ENCODE peak calls at places on chromosomes 13 and 19, in nine cellular contexts. One of them, this sample, is unnamed.

GRCh38 chr13:75554981-75555380 is 5.4 kb downstream of the UCHL3 start:
- DNase-seq in stimulated activated CD4-positive, alpha-beta T cell treated with anti-CD3 and anti-CD28 coated beads, TNF-alpha, amount 100 ng/mL, for 24 hours: no peak
- DNase-seq in activated CD4-positive, alpha-beta T cell treated with anti-CD3 and anti-CD28 coated beads, Interleukin-2, amount 10 ng/mL, durations not matched to agents 7 days and 5 days: no peak
- DNase-seq in glutamatergic neuron: no peak
- DNase-seq in A172: no peak
- DNase-seq in GM13977: no peak
- DNase-seq in RWPE1: no peak
- DNase-seq in activated CD8-positive, alpha-beta memory T cell treated with anti-CD3 and anti-CD28 coated beads, Interleukin-2, amount 50 U/mL, for 48 hours: no peak
- DNase-seq in GM10248: no peak
- DNase-seq in this sample: no peak

GRCh38 chr19:409006-409514 is at the start of gene C2CD4C:
- DNase-seq in stimulated activated CD4-positive, alpha-beta T cell treated with anti-CD3 and anti-CD28 coated beads, TNF-alpha, amount 100 ng/mL, for 24 hours: no peak
- DNase-seq in activated CD4-positive, alpha-beta T cell treated with anti-CD3 and anti-CD28 coated beads, Interleukin-2, amount 10 ng/mL, durations not matched to agents 7 days and 5 days: no peak
- DNase-seq in glutamatergic neuron: peak; percentile 71
- DNase-seq in A172: no peak
- DNase-seq in GM13977: peak; percentile 50
- DNase-seq in RWPE1: no peak
- DNase-seq in activated CD8-positive, alpha-beta memory T cell treated with anti-CD3 and anti-CD28 coated beads, Interleukin-2, amount 50 U/mL, for 48 hours: peak; percentile 64
- DNase-seq in GM10248: no peak
- DNase-seq in this sample: no peak

GRCh38 chr13:110379905-110380341 is 72.8 kb downstream of the COL4A2 start:
- DNase-seq in stimulated activated CD4-positive, alpha-beta T cell treated with anti-CD3 and anti-CD28 coated beads, TNF-alpha, amount 100 ng/mL, for 24 hours: no peak
- DNase-seq in activated CD4-positive, alpha-beta T cell treated with anti-CD3 and anti-CD28 coated beads, Interleukin-2, amount 10 ng/mL, durations not matched to agents 7 days and 5 days: no peak
- DNase-seq in glutamatergic neuron: no peak
- DNase-seq in A172: peak; percentile 55
- DNase-seq in GM13977: no peak
- DNase-seq in RWPE1: no peak
- DNase-seq in activated CD8-positive, alpha-beta memory T cell treated with anti-CD3 and anti-CD28 coated beads, Interleukin-2, amount 50 U/mL, for 48 hours: no peak
- DNase-seq in GM10248: no peak
- DNase-seq in this sample: no peak

GRCh38 chr19:31545766-31546165 is 196.5 kb upstream of the TSHZ3 start:
- DNase-seq in stimulated activated CD4-positive, alpha-beta T cell treated with anti-CD3 and anti-CD28 coated beads, TNF-alpha, amount 100 ng/mL, for 24 hours: no peak
- DNase-seq in activated CD4-positive, alpha-beta T cell treated with anti-CD3 and anti-CD28 coated beads, Interleukin-2, amount 10 ng/mL, durations not matched to agents 7 days and 5 days: no peak
- DNase-seq in glutamatergic neuron: no peak
- DNase-seq in A172: no peak
- DNase-seq in GM13977: no peak
- DNase-seq in RWPE1: no peak
- DNase-seq in activated CD8-positive, alpha-beta memory T cell treated with anti-CD3 and anti-CD28 coated beads, Interleukin-2, amount 50 U/mL, for 48 hours: no peak
- DNase-seq in GM10248: no peak
- DNase-seq in this sample: no peak

GRCh38 chr13:84607614-84608013 is 725.3 kb upstream of the SLITRK1 start:
- DNase-seq in stimulated activated CD4-positive, alpha-beta T cell treated with anti-CD3 and anti-CD28 coated beads, TNF-alpha, amount 100 ng/mL, for 24 hours: no peak
- DNase-seq in activated CD4-positive, alpha-beta T cell treated with anti-CD3 and anti-CD28 coated beads, Interleukin-2, amount 10 ng/mL, durations not matched to agents 7 days and 5 days: no peak
- DNase-seq in glutamatergic neuron: no peak
- DNase-seq in A172: peak; percentile 57
- DNase-seq in GM13977: no peak
- DNase-seq in RWPE1: peak; percentile 17
- DNase-seq in activated CD8-positive, alpha-beta memory T cell treated with anti-CD3 and anti-CD28 coated beads, Interleukin-2, amount 50 U/mL, for 48 hours: no peak
- DNase-seq in GM10248: no peak
- DNase-seq in this sample: no peak

GRCh38 chr13:90622547-90622946 is 724.9 kb upstream of the MIR17HG start:
- DNase-seq in stimulated activated CD4-positive, alpha-beta T cell treated with anti-CD3 and anti-CD28 coated beads, TNF-alpha, amount 100 ng/mL, for 24 hours: no peak
- DNase-seq in activated CD4-positive, alpha-beta T cell treated with anti-CD3 and anti-CD28 coated beads, Interleukin-2, amount 10 ng/mL, durations not matched to agents 7 days and 5 days: no peak
- DNase-seq in glutamatergic neuron: no peak
- DNase-seq in A172: peak; percentile 10
- DNase-seq in GM13977: no peak
- DNase-seq in RWPE1: peak; percentile 30
- DNase-seq in activated CD8-positive, alpha-beta memory T cell treated with anti-CD3 and anti-CD28 coated beads, Interleukin-2, amount 50 U/mL, for 48 hours: no peak
- DNase-seq in GM10248: no peak
- DNase-seq in this sample: peak; percentile 11

GRCh38 chr19:29268103-29268502 is 55.2 kb upstream of the UQCRFS1 start:
- DNase-seq in stimulated activated CD4-positive, alpha-beta T cell treated with anti-CD3 and anti-CD28 coated beads, TNF-alpha, amount 100 ng/mL, for 24 hours: no peak
- DNase-seq in activated CD4-positive, alpha-beta T cell treated with anti-CD3 and anti-CD28 coated beads, Interleukin-2, amount 10 ng/mL, durations not matched to agents 7 days and 5 days: no peak
- DNase-seq in glutamatergic neuron: no peak
- DNase-seq in A172: no peak
- DNase-seq in GM13977: no peak
- DNase-seq in RWPE1: no peak
- DNase-seq in activated CD8-positive, alpha-beta memory T cell treated with anti-CD3 and anti-CD28 coated beads, Interleukin-2, amount 50 U/mL, for 48 hours: peak; percentile 20
- DNase-seq in GM10248: no peak
- DNase-seq in this sample: no peak

GRCh38 chr13:27359203-27359821 is 65.1 kb upstream of the GTF3A start:
- DNase-seq in stimulated activated CD4-positive, alpha-beta T cell treated with anti-CD3 and anti-CD28 coated beads, TNF-alpha, amount 100 ng/mL, for 24 hours: peak; percentile 57
- DNase-seq in activated CD4-positive, alpha-beta T cell treated with anti-CD3 and anti-CD28 coated beads, Interleukin-2, amount 10 ng/mL, durations not matched to agents 7 days and 5 days: peak; percentile 68
- DNase-seq in glutamatergic neuron: peak; percentile 82
- DNase-seq in A172: peak; percentile 56
- DNase-seq in GM13977: peak; percentile 76
- DNase-seq in RWPE1: peak; percentile 70
- DNase-seq in activated CD8-positive, alpha-beta memory T cell treated with anti-CD3 and anti-CD28 coated beads, Interleukin-2, amount 50 U/mL, for 48 hours: peak; percentile 70
- DNase-seq in GM10248: peak; percentile 69
- DNase-seq in this sample: no peak

GRCh38 chr13:90585392-90585791 is 762.1 kb upstream of the MIR17HG start:
- DNase-seq in stimulated activated CD4-positive, alpha-beta T cell treated with anti-CD3 and anti-CD28 coated beads, TNF-alpha, amount 100 ng/mL, for 24 hours: no peak
- DNase-seq in activated CD4-positive, alpha-beta T cell treated with anti-CD3 and anti-CD28 coated beads, Interleukin-2, amount 10 ng/mL, durations not matched to agents 7 days and 5 days: no peak
- DNase-seq in glutamatergic neuron: no peak
- DNase-seq in A172: no peak
- DNase-seq in GM13977: no peak
- DNase-seq in RWPE1: no peak
- DNase-seq in activated CD8-positive, alpha-beta memory T cell treated with anti-CD3 and anti-CD28 coated beads, Interleukin-2, amount 50 U/mL, for 48 hours: no peak
- DNase-seq in GM10248: no peak
- DNase-seq in this sample: no peak

GRCh38 chr19:31548941-31549340 is 199.7 kb upstream of the TSHZ3 start:
- DNase-seq in stimulated activated CD4-positive, alpha-beta T cell treated with anti-CD3 and anti-CD28 coated beads, TNF-alpha, amount 100 ng/mL, for 24 hours: no peak
- DNase-seq in activated CD4-positive, alpha-beta T cell treated with anti-CD3 and anti-CD28 coated beads, Interleukin-2, amount 10 ng/mL, durations not matched to agents 7 days and 5 days: no peak
- DNase-seq in glutamatergic neuron: peak; percentile 38
- DNase-seq in A172: peak; percentile 23
- DNase-seq in GM13977: no peak
- DNase-seq in RWPE1: no peak
- DNase-seq in activated CD8-positive, alpha-beta memory T cell treated with anti-CD3 and anti-CD28 coated beads, Interleukin-2, amount 50 U/mL, for 48 hours: no peak
- DNase-seq in GM10248: no peak
- DNase-seq in this sample: no peak

GRCh38 chr19:42628411-42629135 is 33.8 kb upstream of the CEACAM8 start:
- DNase-seq in stimulated activated CD4-positive, alpha-beta T cell treated with anti-CD3 and anti-CD28 coated beads, TNF-alpha, amount 100 ng/mL, for 24 hours: no peak
- DNase-seq in activated CD4-positive, alpha-beta T cell treated with anti-CD3 and anti-CD28 coated beads, Interleukin-2, amount 10 ng/mL, durations not matched to agents 7 days and 5 days: no peak
- DNase-seq in glutamatergic neuron: no peak
- DNase-seq in A172: no peak
- DNase-seq in GM13977: no peak
- DNase-seq in RWPE1: no peak
- DNase-seq in activated CD8-positive, alpha-beta memory T cell treated with anti-CD3 and anti-CD28 coated beads, Interleukin-2, amount 50 U/mL, for 48 hours: no peak
- DNase-seq in GM10248: no peak
- DNase-seq in this sample: no peak

GRCh38 chr19:48390188-48391099 is 907 bp downstream of the KDELR1 start:
- DNase-seq in stimulated activated CD4-positive, alpha-beta T cell treated with anti-CD3 and anti-CD28 coated beads, TNF-alpha, amount 100 ng/mL, for 24 hours: no peak
- DNase-seq in activated CD4-positive, alpha-beta T cell treated with anti-CD3 and anti-CD28 coated beads, Interleukin-2, amount 10 ng/mL, durations not matched to agents 7 days and 5 days: peak; percentile 68
- DNase-seq in glutamatergic neuron: peak; percentile 88
- DNase-seq in A172: peak; percentile 8
- DNase-seq in GM13977: peak; percentile 73
- DNase-seq in RWPE1: peak; percentile 46
- DNase-seq in activated CD8-positive, alpha-beta memory T cell treated with anti-CD3 and anti-CD28 coated beads, Interleukin-2, amount 50 U/mL, for 48 hours: peak; percentile 82
- DNase-seq in GM10248: peak; percentile 77
- DNase-seq in this sample: no peak

GRCh38 chr13:40440990-40441820 is 225.2 kb downstream of the FOXO1 start:
- DNase-seq in stimulated activated CD4-positive, alpha-beta T cell treated with anti-CD3 and anti-CD28 coated beads, TNF-alpha, amount 100 ng/mL, for 24 hours: no peak
- DNase-seq in activated CD4-positive, alpha-beta T cell treated with anti-CD3 and anti-CD28 coated beads, Interleukin-2, amount 10 ng/mL, durations not matched to agents 7 days and 5 days: no peak
- DNase-seq in glutamatergic neuron: no peak
- DNase-seq in A172: peak; percentile 35
- DNase-seq in GM13977: no peak
- DNase-seq in RWPE1: peak; percentile 44
- DNase-seq in activated CD8-positive, alpha-beta memory T cell treated with anti-CD3 and anti-CD28 coated beads, Interleukin-2, amount 50 U/mL, for 48 hours: no peak
- DNase-seq in GM10248: no peak
- DNase-seq in this sample: no peak

GRCh38 chr13:111460548-111461444 is 140.4 kb downstream of the TEX29 start:
- DNase-seq in stimulated activated CD4-positive, alpha-beta T cell treated with anti-CD3 and anti-CD28 coated beads, TNF-alpha, amount 100 ng/mL, for 24 hours: no peak
- DNase-seq in activated CD4-positive, alpha-beta T cell treated with anti-CD3 and anti-CD28 coated beads, Interleukin-2, amount 10 ng/mL, durations not matched to agents 7 days and 5 days: no peak
- DNase-seq in glutamatergic neuron: peak; percentile 64
- DNase-seq in A172: peak; percentile 57
- DNase-seq in GM13977: no peak
- DNase-seq in RWPE1: peak; percentile 35
- DNase-seq in activated CD8-positive, alpha-beta memory T cell treated with anti-CD3 and anti-CD28 coated beads, Interleukin-2, amount 50 U/mL, for 48 hours: no peak
- DNase-seq in GM10248: no peak
- DNase-seq in this sample: no peak

GRCh38 chr13:100542546-100543156 is 45.9 kb downstream of the GGACT start:
- DNase-seq in stimulated activated CD4-positive, alpha-beta T cell treated with anti-CD3 and anti-CD28 coated beads, TNF-alpha, amount 100 ng/mL, for 24 hours: no peak
- DNase-seq in activated CD4-positive, alpha-beta T cell treated with anti-CD3 and anti-CD28 coated beads, Interleukin-2, amount 10 ng/mL, durations not matched to agents 7 days and 5 days: peak; percentile 11
- DNase-seq in glutamatergic neuron: no peak
- DNase-seq in A172: peak; percentile 15
- DNase-seq in GM13977: peak; percentile 79
- DNase-seq in RWPE1: peak; percentile 45
- DNase-seq in activated CD8-positive, alpha-beta memory T cell treated with anti-CD3 and anti-CD28 coated beads, Interleukin-2, amount 50 U/mL, for 48 hours: peak; percentile 35
- DNase-seq in GM10248: peak; percentile 70
- DNase-seq in this sample: no peak

GRCh38 chr19:56189785-56190184 is 7.8 kb downstream of the ZSCAN5B start:
- DNase-seq in stimulated activated CD4-positive, alpha-beta T cell treated with anti-CD3 and anti-CD28 coated beads, TNF-alpha, amount 100 ng/mL, for 24 hours: no peak
- DNase-seq in activated CD4-positive, alpha-beta T cell treated with anti-CD3 and anti-CD28 coated beads, Interleukin-2, amount 10 ng/mL, durations not matched to agents 7 days and 5 days: no peak
- DNase-seq in glutamatergic neuron: no peak
- DNase-seq in A172: no peak
- DNase-seq in GM13977: no peak
- DNase-seq in RWPE1: no peak
- DNase-seq in activated CD8-positive, alpha-beta memory T cell treated with anti-CD3 and anti-CD28 coated beads, Interleukin-2, amount 50 U/mL, for 48 hours: no peak
- DNase-seq in GM10248: no peak
- DNase-seq in this sample: no peak

GRCh38 chr13:38641164-38641948 is 45.5 kb upstream of the FREM2 start:
- DNase-seq in stimulated activated CD4-positive, alpha-beta T cell treated with anti-CD3 and anti-CD28 coated beads, TNF-alpha, amount 100 ng/mL, for 24 hours: no peak
- DNase-seq in activated CD4-positive, alpha-beta T cell treated with anti-CD3 and anti-CD28 coated beads, Interleukin-2, amount 10 ng/mL, durations not matched to agents 7 days and 5 days: no peak
- DNase-seq in glutamatergic neuron: no peak
- DNase-seq in A172: peak; percentile 2
- DNase-seq in GM13977: no peak
- DNase-seq in RWPE1: no peak
- DNase-seq in activated CD8-positive, alpha-beta memory T cell treated with anti-CD3 and anti-CD28 coated beads, Interleukin-2, amount 50 U/mL, for 48 hours: no peak
- DNase-seq in GM10248: no peak
- DNase-seq in this sample: no peak

GRCh38 chr19:2315818-2316353 is 7.9 kb upstream of the LINGO3 start:
- DNase-seq in stimulated activated CD4-positive, alpha-beta T cell treated with anti-CD3 and anti-CD28 coated beads, TNF-alpha, amount 100 ng/mL, for 24 hours: no peak
- DNase-seq in activated CD4-positive, alpha-beta T cell treated with anti-CD3 and anti-CD28 coated beads, Interleukin-2, amount 10 ng/mL, durations not matched to agents 7 days and 5 days: peak; percentile 28
- DNase-seq in glutamatergic neuron: peak; percentile 82
- DNase-seq in A172: no peak
- DNase-seq in GM13977: no peak
- DNase-seq in RWPE1: no peak
- DNase-seq in activated CD8-positive, alpha-beta memory T cell treated with anti-CD3 and anti-CD28 coated beads, Interleukin-2, amount 50 U/mL, for 48 hours: no peak
- DNase-seq in GM10248: peak; percentile 65
- DNase-seq in this sample: no peak

GRCh38 chr13:108154421-108154858 is 60.9 kb downstream of the LIG4 start:
- DNase-seq in stimulated activated CD4-positive, alpha-beta T cell treated with anti-CD3 and anti-CD28 coated beads, TNF-alpha, amount 100 ng/mL, for 24 hours: no peak
- DNase-seq in activated CD4-positive, alpha-beta T cell treated with anti-CD3 and anti-CD28 coated beads, Interleukin-2, amount 10 ng/mL, durations not matched to agents 7 days and 5 days: no peak
- DNase-seq in glutamatergic neuron: no peak
- DNase-seq in A172: no peak
- DNase-seq in GM13977: no peak
- DNase-seq in RWPE1: no peak
- DNase-seq in activated CD8-positive, alpha-beta memory T cell treated with anti-CD3 and anti-CD28 coated beads, Interleukin-2, amount 50 U/mL, for 48 hours: no peak
- DNase-seq in GM10248: no peak
- DNase-seq in this sample: no peak

GRCh38 chr19:3358919-3359849 is 7.2 kb upstream of the NFIC start:
- DNase-seq in stimulated activated CD4-positive, alpha-beta T cell treated with anti-CD3 and anti-CD28 coated beads, TNF-alpha, amount 100 ng/mL, for 24 hours: peak; percentile 43
- DNase-seq in activated CD4-positive, alpha-beta T cell treated with anti-CD3 and anti-CD28 coated beads, Interleukin-2, amount 10 ng/mL, durations not matched to agents 7 days and 5 days: peak; percentile 73
- DNase-seq in glutamatergic neuron: peak; percentile 40
- DNase-seq in A172: no peak
- DNase-seq in GM13977: peak; percentile 94
- DNase-seq in RWPE1: no peak
- DNase-seq in activated CD8-positive, alpha-beta memory T cell treated with anti-CD3 and anti-CD28 coated beads, Interleukin-2, amount 50 U/mL, for 48 hours: peak; percentile 74
- DNase-seq in GM10248: peak; percentile 86
- DNase-seq in this sample: no peak

GRCh38 chr19:45834970-45835369 is 19.9 kb upstream of the RSPH6A start:
- DNase-seq in stimulated activated CD4-positive, alpha-beta T cell treated with anti-CD3 and anti-CD28 coated beads, TNF-alpha, amount 100 ng/mL, for 24 hours: no peak
- DNase-seq in activated CD4-positive, alpha-beta T cell treated with anti-CD3 and anti-CD28 coated beads, Interleukin-2, amount 10 ng/mL, durations not matched to agents 7 days and 5 days: no peak
- DNase-seq in glutamatergic neuron: no peak
- DNase-seq in A172: no peak
- DNase-seq in GM13977: no peak
- DNase-seq in RWPE1: no peak
- DNase-seq in activated CD8-positive, alpha-beta memory T cell treated with anti-CD3 and anti-CD28 coated beads, Interleukin-2, amount 50 U/mL, for 48 hours: no peak
- DNase-seq in GM10248: no peak
- DNase-seq in this sample: no peak

GRCh38 chr13:47708386-47708785 is 292.7 kb downstream of the SUCLA2 start:
- DNase-seq in stimulated activated CD4-positive, alpha-beta T cell treated with anti-CD3 and anti-CD28 coated beads, TNF-alpha, amount 100 ng/mL, for 24 hours: no peak
- DNase-seq in activated CD4-positive, alpha-beta T cell treated with anti-CD3 and anti-CD28 coated beads, Interleukin-2, amount 10 ng/mL, durations not matched to agents 7 days and 5 days: no peak
- DNase-seq in glutamatergic neuron: no peak
- DNase-seq in A172: peak; percentile 73
- DNase-seq in GM13977: no peak
- DNase-seq in RWPE1: peak; percentile 52
- DNase-seq in activated CD8-positive, alpha-beta memory T cell treated with anti-CD3 and anti-CD28 coated beads, Interleukin-2, amount 50 U/mL, for 48 hours: no peak
- DNase-seq in GM10248: no peak
- DNase-seq in this sample: no peak

This sample was measured in keratinocyte.